ENCODE peak calls at places on chromosomes 1 and 21, in five cellular contexts. One of them, this sample, is unnamed.

GRCh38 chr1:228150458-228151169 is 884 bp downstream of the GJC2 start:
- DNase-seq in Calu3: no peak
- DNase-seq in psoas muscle: peak; percentile 73
- DNase-seq in fibroblast of villous mesenchyme: peak; percentile 85
- DNase-seq in astrocyte of the cerebellum: peak; percentile 26
- DNase-seq in this sample: peak; percentile 95

GRCh38 chr1:35499652-35500176 is 57.5 kb downstream of the KIAA0319L start:
- DNase-seq in Calu3: no peak
- DNase-seq in psoas muscle: no peak
- DNase-seq in fibroblast of villous mesenchyme: peak; percentile 67
- DNase-seq in astrocyte of the cerebellum: no peak
- DNase-seq in this sample: no peak

GRCh38 chr1:209585672-209586071 is 2.2 kb downstream of the CAMK1G start:
- DNase-seq in Calu3: peak; percentile 55
- DNase-seq in psoas muscle: peak; percentile 46
- DNase-seq in fibroblast of villous mesenchyme: peak; percentile 48
- DNase-seq in astrocyte of the cerebellum: no peak
- DNase-seq in this sample: peak; percentile 66

GRCh38 chr1:64624859-64625258 is 120.0 kb upstream of the RAVER2 start:
- DNase-seq in Calu3: no peak
- DNase-seq in psoas muscle: no peak
- DNase-seq in fibroblast of villous mesenchyme: peak; percentile 4
- DNase-seq in astrocyte of the cerebellum: no peak
- DNase-seq in this sample: no peak

GRCh38 chr1:150615346-150616201 is 13.8 kb downstream of the ENSA start:
- DNase-seq in Calu3: peak; percentile 20
- DNase-seq in psoas muscle: no peak
- DNase-seq in fibroblast of villous mesenchyme: no peak
- DNase-seq in astrocyte of the cerebellum: no peak
- DNase-seq in this sample: no peak

GRCh38 chr1:154775559-154776338 is 94.3 kb downstream of the KCNN3 start:
- DNase-seq in Calu3: no peak
- DNase-seq in psoas muscle: no peak
- DNase-seq in fibroblast of villous mesenchyme: no peak
- DNase-seq in astrocyte of the cerebellum: no peak
- DNase-seq in this sample: peak; percentile 54

GRCh38 chr1:15866696-15867687 is 19.5 kb downstream of the SPEN start:
- DNase-seq in Calu3: no peak
- DNase-seq in psoas muscle: no peak
- DNase-seq in fibroblast of villous mesenchyme: peak; percentile 65
- DNase-seq in astrocyte of the cerebellum: peak; percentile 22
- DNase-seq in this sample: no peak

GRCh38 chr21:45836268-45836655 is 145.3 kb upstream of the COL6A1 start:
- DNase-seq in Calu3: no peak
- DNase-seq in psoas muscle: no peak
- DNase-seq in fibroblast of villous mesenchyme: peak; percentile 56
- DNase-seq in astrocyte of the cerebellum: no peak
- DNase-seq in this sample: no peak

GRCh38 chr1:4581807-4582206 is 72.6 kb upstream of the AJAP1 start:
- DNase-seq in Calu3: no peak
- DNase-seq in psoas muscle: no peak
- DNase-seq in fibroblast of villous mesenchyme: no peak
- DNase-seq in astrocyte of the cerebellum: no peak
- DNase-seq in this sample: no peak

GRCh38 chr1:161864577-161864976 is 98.5 kb downstream of the ATF6 start:
- DNase-seq in Calu3: no peak
- DNase-seq in psoas muscle: no peak
- DNase-seq in fibroblast of villous mesenchyme: peak; percentile 58
- DNase-seq in astrocyte of the cerebellum: peak; percentile 44
- DNase-seq in this sample: peak; percentile 59

GRCh38 chr1:16719571-16720402 is 20.5 kb upstream of the RNU1-4 start:
- DNase-seq in Calu3: no peak
- DNase-seq in psoas muscle: peak; percentile 11
- DNase-seq in fibroblast of villous mesenchyme: no peak
- DNase-seq in astrocyte of the cerebellum: no peak
- DNase-seq in this sample: peak; percentile 73

GRCh38 chr1:231416896-231417295 is 5.2 kb downstream of the EGLN1 start:
- DNase-seq in Calu3: no peak
- DNase-seq in psoas muscle: no peak
- DNase-seq in fibroblast of villous mesenchyme: no peak
- DNase-seq in astrocyte of the cerebellum: no peak
- DNase-seq in this sample: no peak

GRCh38 chr1:200917291-200917817 is 22.7 kb downstream of the INAVA start:
- DNase-seq in Calu3: no peak
- DNase-seq in psoas muscle: no peak
- DNase-seq in fibroblast of villous mesenchyme: no peak
- DNase-seq in astrocyte of the cerebellum: no peak
- DNase-seq in this sample: peak; percentile 14

GRCh38 chr1:58571616-58572015 is 5.4 kb downstream of the TACSTD2 start:
- DNase-seq in Calu3: no peak
- DNase-seq in psoas muscle: no peak
- DNase-seq in fibroblast of villous mesenchyme: no peak
- DNase-seq in astrocyte of the cerebellum: no peak
- DNase-seq in this sample: no peak

GRCh38 chr1:224357626-224358124 is 996 bp downstream of the CNIH4 start:
- DNase-seq in Calu3: no peak
- DNase-seq in psoas muscle: no peak
- DNase-seq in fibroblast of villous mesenchyme: peak; percentile 87
- DNase-seq in astrocyte of the cerebellum: no peak
- DNase-seq in this sample: no peak

GRCh38 chr1:200351826-200352549 is 57.8 kb downstream of the ZNF281 start:
- DNase-seq in Calu3: no peak
- DNase-seq in psoas muscle: no peak
- DNase-seq in fibroblast of villous mesenchyme: peak; percentile 99
- DNase-seq in astrocyte of the cerebellum: peak; percentile 93
- DNase-seq in this sample: no peak

GRCh38 chr21:31457675-31458074 is 113.6 kb upstream of the TIAM1 start:
- DNase-seq in Calu3: no peak
- DNase-seq in psoas muscle: no peak
- DNase-seq in fibroblast of villous mesenchyme: no peak
- DNase-seq in astrocyte of the cerebellum: no peak
- DNase-seq in this sample: peak; percentile 1

GRCh38 chr1:100130552-100131077 is 2.1 kb downstream of the SASS6 start:
- DNase-seq in Calu3: no peak
- DNase-seq in psoas muscle: no peak
- DNase-seq in fibroblast of villous mesenchyme: peak; percentile 81
- DNase-seq in astrocyte of the cerebellum: no peak
- DNase-seq in this sample: no peak

GRCh38 chr1:226548281-226549093 is at the start of gene STUM:
- DNase-seq in Calu3: peak; percentile 46
- DNase-seq in psoas muscle: peak; percentile 30
- DNase-seq in fibroblast of villous mesenchyme: peak; percentile 23
- DNase-seq in astrocyte of the cerebellum: no peak
- DNase-seq in this sample: peak; percentile 71

GRCh38 chr21:14120091-14120734 is 90.5 kb downstream of the LIPI start:
- DNase-seq in Calu3: no peak
- DNase-seq in psoas muscle: no peak
- DNase-seq in fibroblast of villous mesenchyme: peak; percentile 2
- DNase-seq in astrocyte of the cerebellum: no peak
- DNase-seq in this sample: no peak

GRCh38 chr1:201434266-201434665 is 12.7 kb upstream of the TNNI1 start:
- DNase-seq in Calu3: no peak
- DNase-seq in psoas muscle: no peak
- DNase-seq in fibroblast of villous mesenchyme: no peak
- DNase-seq in astrocyte of the cerebellum: no peak
- DNase-seq in this sample: no peak

GRCh38 chr1:24175033-24175755 is 11.9 kb downstream of the IFNLR1 start:
- DNase-seq in Calu3: no peak
- DNase-seq in psoas muscle: no peak
- DNase-seq in fibroblast of villous mesenchyme: no peak
- DNase-seq in astrocyte of the cerebellum: no peak
- DNase-seq in this sample: no peak

GRCh38 chr1:77513839-77514763 is 168.4 kb downstream of the ZZZ3 start:
- DNase-seq in Calu3: no peak
- DNase-seq in psoas muscle: no peak
- DNase-seq in fibroblast of villous mesenchyme: peak; percentile 88
- DNase-seq in astrocyte of the cerebellum: peak; percentile 73
- DNase-seq in this sample: no peak

GRCh38 chr21:46112731-46113215 is 14.9 kb downstream of the COL6A2 start:
- DNase-seq in Calu3: no peak
- DNase-seq in psoas muscle: no peak
- DNase-seq in fibroblast of villous mesenchyme: no peak
- DNase-seq in astrocyte of the cerebellum: no peak
- DNase-seq in this sample: peak; percentile 63

GRCh38 chr1:112706505-112707216 is at the start of gene RHOC:
- DNase-seq in Calu3: peak; percentile 74
- DNase-seq in psoas muscle: peak; percentile 76
- DNase-seq in fibroblast of villous mesenchyme: peak; percentile 67
- DNase-seq in astrocyte of the cerebellum: no peak
- DNase-seq in this sample: peak; percentile 85

GRCh38 chr1:116910379-116911165 is 856 bp downstream of the PTGFRN start:
- DNase-seq in Calu3: peak; percentile 38
- DNase-seq in psoas muscle: peak; percentile 45
- DNase-seq in fibroblast of villous mesenchyme: no peak
- DNase-seq in astrocyte of the cerebellum: no peak
- DNase-seq in this sample: peak; percentile 70

GRCh38 chr1:34872133-34872503 is 12.6 kb upstream of the SMIM12 start:
- DNase-seq in Calu3: no peak
- DNase-seq in psoas muscle: no peak
- DNase-seq in fibroblast of villous mesenchyme: no peak
- DNase-seq in astrocyte of the cerebellum: no peak
- DNase-seq in this sample: no peak

GRCh38 chr1:111275079-111275478 is 15.6 kb upstream of the CHIA start:
- DNase-seq in Calu3: no peak
- DNase-seq in psoas muscle: peak; percentile 61
- DNase-seq in fibroblast of villous mesenchyme: peak; percentile 61
- DNase-seq in astrocyte of the cerebellum: peak; percentile 66
- DNase-seq in this sample: peak; percentile 84

GRCh38 chr21:38669186-38669585 is 136.5 kb upstream of the ETS2 start:
- DNase-seq in Calu3: peak; percentile 15
- DNase-seq in psoas muscle: no peak
- DNase-seq in fibroblast of villous mesenchyme: peak; percentile 48
- DNase-seq in astrocyte of the cerebellum: peak; percentile 15
- DNase-seq in this sample: no peak

GRCh38 chr1:225897595-225898514 is 8.9 kb upstream of the LEFTY1 start:
- DNase-seq in Calu3: no peak
- DNase-seq in psoas muscle: no peak
- DNase-seq in fibroblast of villous mesenchyme: no peak
- DNase-seq in astrocyte of the cerebellum: no peak
- DNase-seq in this sample: no peak

GRCh38 chr1:48236716-48237470 is 14.4 kb downstream of the SLC5A9 start:
- DNase-seq in Calu3: peak; percentile 12
- DNase-seq in psoas muscle: no peak
- DNase-seq in fibroblast of villous mesenchyme: peak; percentile 30
- DNase-seq in astrocyte of the cerebellum: peak; percentile 11
- DNase-seq in this sample: no peak

GRCh38 chr1:220160027-220160426 is 66.1 kb downstream of the IARS2 start:
- DNase-seq in Calu3: no peak
- DNase-seq in psoas muscle: no peak
- DNase-seq in fibroblast of villous mesenchyme: no peak
- DNase-seq in astrocyte of the cerebellum: no peak
- DNase-seq in this sample: no peak

GRCh38 chr1:229270547-229271447 is at the start of gene RAB4A:
- DNase-seq in Calu3: peak; percentile 96
- DNase-seq in psoas muscle: peak; percentile 90
- DNase-seq in fibroblast of villous mesenchyme: peak; percentile 87
- DNase-seq in astrocyte of the cerebellum: peak; percentile 59
- DNase-seq in this sample: peak; percentile 92

GRCh38 chr1:53372501-53372951 is 44.7 kb upstream of the LRP8 start:
- DNase-seq in Calu3: no peak
- DNase-seq in psoas muscle: no peak
- DNase-seq in fibroblast of villous mesenchyme: no peak
- DNase-seq in astrocyte of the cerebellum: no peak
- DNase-seq in this sample: no peak

GRCh38 chr1:26500488-26501175 is 28.4 kb downstream of the HMGN2 start:
- DNase-seq in Calu3: peak; percentile 86
- DNase-seq in psoas muscle: peak; percentile 90
- DNase-seq in fibroblast of villous mesenchyme: peak; percentile 80
- DNase-seq in astrocyte of the cerebellum: no peak
- DNase-seq in this sample: peak; percentile 92

GRCh38 chr1:117176579-117176978 is 34.1 kb downstream of the VTCN1 start:
- DNase-seq in Calu3: no peak
- DNase-seq in psoas muscle: no peak
- DNase-seq in fibroblast of villous mesenchyme: no peak
- DNase-seq in astrocyte of the cerebellum: no peak
- DNase-seq in this sample: no peak

GRCh38 chr1:175200626-175201025 is 8.1 kb upstream of the KIAA0040 start:
- DNase-seq in Calu3: no peak
- DNase-seq in psoas muscle: no peak
- DNase-seq in fibroblast of villous mesenchyme: no peak
- DNase-seq in astrocyte of the cerebellum: no peak
- DNase-seq in this sample: peak; percentile 75

GRCh38 chr1:119338757-119339156 is 29.8 kb upstream of the HAO2 start:
- DNase-seq in Calu3: no peak
- DNase-seq in psoas muscle: no peak
- DNase-seq in fibroblast of villous mesenchyme: no peak
- DNase-seq in astrocyte of the cerebellum: no peak
- DNase-seq in this sample: no peak

GRCh38 chr1:115041654-115042053 is 12.0 kb downstream of the TSHB start:
- DNase-seq in Calu3: no peak
- DNase-seq in psoas muscle: no peak
- DNase-seq in fibroblast of villous mesenchyme: peak; percentile 23
- DNase-seq in astrocyte of the cerebellum: no peak
- DNase-seq in this sample: no peak
- TF ChIP-seq CTCF in Calu3: no peak
- TF ChIP-seq CTCF in psoas muscle: no peak
- TF ChIP-seq CTCF in fibroblast of villous mesenchyme: peak; percentile 50
- TF ChIP-seq CTCF in astrocyte of the cerebellum: peak; percentile 46
- TF ChIP-seq CTCF in this sample: no peak

GRCh38 chr1:42403880-42404400 is 23.3 kb downstream of the RIMKLA start:
- DNase-seq in Calu3: no peak
- DNase-seq in psoas muscle: no peak
- DNase-seq in fibroblast of villous mesenchyme: no peak
- DNase-seq in astrocyte of the cerebellum: no peak
- DNase-seq in this sample: no peak
- TF ChIP-seq CTCF in Calu3: no peak
- TF ChIP-seq CTCF in psoas muscle: no peak
- TF ChIP-seq CTCF in fibroblast of villous mesenchyme: no peak
- TF ChIP-seq CTCF in astrocyte of the cerebellum: no peak
- TF ChIP-seq CTCF in this sample: no peak

GRCh38 chr1:153403421-153404085 is 12.7 kb upstream of the S100A8 start:
- DNase-seq in Calu3: no peak
- DNase-seq in psoas muscle: no peak
- DNase-seq in fibroblast of villous mesenchyme: no peak
- DNase-seq in astrocyte of the cerebellum: no peak
- DNase-seq in this sample: no peak

GRCh38 chr1:153401461-153401860 is 10.6 kb upstream of the S100A8 start:
- DNase-seq in Calu3: no peak
- DNase-seq in psoas muscle: no peak
- DNase-seq in fibroblast of villous mesenchyme: no peak
- DNase-seq in astrocyte of the cerebellum: no peak
- DNase-seq in this sample: no peak

GRCh38 chr1:153404086-153404635 is 12.2 kb upstream of the S100A7A start:
- DNase-seq in Calu3: no peak
- DNase-seq in psoas muscle: no peak
- DNase-seq in fibroblast of villous mesenchyme: no peak
- DNase-seq in astrocyte of the cerebellum: no peak
- DNase-seq in this sample: no peak

GRCh38 chr1:153402226-153402625 is 11.4 kb upstream of the S100A8 start:
- DNase-seq in Calu3: no peak
- DNase-seq in psoas muscle: no peak
- DNase-seq in fibroblast of villous mesenchyme: no peak
- DNase-seq in astrocyte of the cerebellum: no peak
- DNase-seq in this sample: no peak

GRCh38 chr1:153404768-153405167 is 11.6 kb upstream of the S100A7A start:
- DNase-seq in Calu3: peak; percentile 58
- DNase-seq in psoas muscle: peak; percentile 28
- DNase-seq in fibroblast of villous mesenchyme: no peak
- DNase-seq in astrocyte of the cerebellum: no peak
- DNase-seq in this sample: no peak
- TF ChIP-seq CTCF in Calu3: peak; percentile 68
- TF ChIP-seq CTCF in psoas muscle: peak; percentile 36
- TF ChIP-seq CTCF in fibroblast of villous mesenchyme: peak; percentile 22
- TF ChIP-seq CTCF in astrocyte of the cerebellum: no peak
- TF ChIP-seq CTCF in this sample: no peak

GRCh38 chr1:7576946-7577657 is 194.0 kb upstream of the VAMP3 start:
- DNase-seq in Calu3: peak; percentile 21
- DNase-seq in psoas muscle: no peak
- DNase-seq in fibroblast of villous mesenchyme: peak; percentile 17
- DNase-seq in astrocyte of the cerebellum: no peak
- DNase-seq in this sample: peak; percentile 52
- TF ChIP-seq CTCF in Calu3: no peak
- TF ChIP-seq CTCF in psoas muscle: no peak
- TF ChIP-seq CTCF in fibroblast of villous mesenchyme: peak; percentile 43
- TF ChIP-seq CTCF in astrocyte of the cerebellum: peak; percentile 40
- TF ChIP-seq CTCF in this sample: no peak

This sample was measured in sigmoid colon.